ENCODE peak calls at places on chromosome 12, in five cellular contexts. J is endodermal cell, O is amniotic epithelial cell, Y is prostate gland, L is fibroblast of the conjunctiva. M is an unnamed sample.

GRCh38 chr12:120762093-120762492 is 36.5 kb downstream of the ACADS start:
- DNase-seq in J (peak; percentile 28), O (peak; percentile 2), Y (no peak), L (no peak), M (peak; percentile 60)

GRCh38 chr12:68919581-68920239 is 13.3 kb downstream of the CPM start:
- DNase-seq in J (no peak), O (no peak), Y (no peak), L (no peak), M (no peak)

GRCh38 chr12:63997198-63997597 is 152.7 kb downstream of the SRGAP1 start:
- DNase-seq in J (no peak), O (peak; percentile 74), Y (no peak), L (no peak), M (peak; percentile 29)

GRCh38 chr12:62520361-62520760 is 53.7 kb downstream of the MON2 start:
- DNase-seq in J (no peak), O (no peak), Y (no peak), L (no peak), M (no peak)

GRCh38 chr12:89653-90052 is 23.1 kb downstream of the IQSEC3 start:
- DNase-seq in J (no peak), O (no peak), Y (no peak), L (no peak), M (no peak)

GRCh38 chr12:124131671-124132058 is 158.7 kb downstream of the ZNF664 start:
- DNase-seq in J (peak; percentile 72), O (no peak), Y (no peak), L (no peak), M (no peak)

GRCh38 chr12:92261071-92261470 is 115.4 kb upstream of the BTG1 start:
- DNase-seq in J (no peak), O (no peak), Y (no peak), L (no peak), M (no peak)

GRCh38 chr12:50458606-50459005 is 46.2 kb upstream of the DIP2B start:
- DNase-seq in J (no peak), O (peak; percentile 53), Y (no peak), L (no peak), M (peak; percentile 40)

GRCh38 chr12:113407931-113408585 is 4.4 kb upstream of the SDS start:
- DNase-seq in J (peak; percentile 36), O (no peak), Y (no peak), L (peak; percentile 36), M (peak; percentile 63)

GRCh38 chr12:118981285-118982201 is at the start of gene SRRM4:
- DNase-seq in J (peak; percentile 97), O (no peak), Y (no peak), L (no peak), M (no peak)

GRCh38 chr12:52575256-52575655 is 1.6 kb upstream of the KRT74 start:
- DNase-seq in J (no peak), O (no peak), Y (no peak), L (no peak), M (no peak)

GRCh38 chr12:9372202-9372601 is 164.0 kb upstream of the PZP start:
- DNase-seq in J (peak; percentile 53), O (peak; percentile 40), Y (no peak), L (no peak), M (peak; percentile 56)

GRCh38 chr12:54357802-54358619 is 6.3 kb downstream of the GPR84 start:
- DNase-seq in J (peak; percentile 78), O (no peak), Y (no peak), L (no peak), M (peak; percentile 57)

GRCh38 chr12:70763666-70764065 is 126.4 kb upstream of the PTPRB start:
- DNase-seq in J (no peak), O (no peak), Y (no peak), L (no peak), M (no peak)

GRCh38 chr12:10701226-10701681 is 21.9 kb downstream of the YBX3 start:
- DNase-seq in J (no peak), O (no peak), Y (no peak), L (no peak), M (no peak)

M was measured in choroid plexus epithelial cell.